ENCODE peak calls at places on chromosome 15, in ten cellular contexts. X is lung microvascular endothelial cell; K is A549; R is cardiac muscle cell; N is AG04450; M is NCI-H446; C is AG20443; Z is effector memory CD8-positive, alpha-beta T cell; I is HS-5; J is Kasumi-1. H is an unnamed sample.

GRCh38 chr15:64930019-64930652 is 18.4 kb downstream of the ANKDD1A start:
- DNase-seq in R (no peak), K (no peak), J (no peak), C (peak), N (no peak), X (no peak), I (no peak), M (no peak), Z (no peak), H (no peak)

GRCh38 chr15:73955851-73956250 is 29.6 kb downstream of the LOXL1 start:
- DNase-seq in N (no peak), C (no peak), Z (no peak), I (no peak), K (no peak), J (no peak), R (no peak), M (no peak), X (no peak), H (no peak)

GRCh38 chr15:24756101-24756500 is 80.5 kb downstream of the NPAP1 start:
- DNase-seq in I (no peak), N (no peak), K (no peak), Z (no peak), M (no peak), C (no peak), X (no peak), R (no peak), J (no peak), H (no peak)

GRCh38 chr15:68992696-68993095 is 21.8 kb upstream of the NOX5 start:
- DNase-seq in K (no peak), I (no peak), J (no peak), M (no peak), N (no peak), X (no peak), Z (no peak), R (no peak), C (no peak), H (no peak)

GRCh38 chr15:40310001-40310959 is 2.5 kb upstream of the PLCB2 start:
- DNase-seq in Z (peak), C (peak), M (peak), R (peak), K (peak), X (peak), N (no peak), J (peak), I (no peak), H (peak)

GRCh38 chr15:60362318-60363023 is 35.3 kb downstream of the ANXA2 start:
- DNase-seq in R (no peak), C (peak), I (peak), K (peak), X (peak), N (peak), Z (no peak), J (no peak), M (no peak), H (no peak)

GRCh38 chr15:28887344-28888174 is 1.8 kb downstream of the APBA2 start:
- DNase-seq in Z (no peak), M (peak), X (no peak), J (no peak), I (no peak), R (no peak), K (no peak), C (no peak), N (no peak), H (no peak)

GRCh38 chr15:40137011-40137906 is 23.6 kb upstream of the BUB1B start:
- DNase-seq in N (no peak), R (peak), I (no peak), J (no peak), Z (no peak), C (no peak), X (no peak), M (no peak), K (no peak), H (no peak)

GRCh38 chr15:77187751-77188464 is 117.0 kb upstream of the TSPAN3 start:
- DNase-seq in M (no peak), N (no peak), R (no peak), C (peak), J (peak), K (no peak), X (peak), Z (no peak), I (peak), H (no peak)

GRCh38 chr15:90004671-90005070 is 3.5 kb downstream of the ZNF710 start:
- DNase-seq in Z (no peak), X (peak), N (peak), R (no peak), M (no peak), C (peak), I (peak), J (peak), K (peak), H (no peak)

GRCh38 chr15:26013946-26014345 is 150.8 kb upstream of the ATP10A start:
- DNase-seq in M (no peak), K (no peak), R (no peak), X (no peak), J (no peak), N (no peak), C (peak), Z (no peak), I (no peak), H (no peak)

GRCh38 chr15:57857871-57858270 is 151.4 kb downstream of the POLR2M start:
- DNase-seq in X (no peak), C (no peak), Z (no peak), R (no peak), I (no peak), J (no peak), K (no peak), M (no peak), N (no peak), H (no peak)

GRCh38 chr15:34790121-34790520 is 5.2 kb downstream of the ACTC1 start:
- DNase-seq in Z (no peak), X (no peak), J (no peak), N (no peak), M (no peak), I (no peak), K (no peak), R (peak), C (no peak), H (no peak)

GRCh38 chr15:96358795-96359190 is 28.3 kb downstream of the NR2F2 start:
- DNase-seq in C (no peak), I (no peak), Z (no peak), M (no peak), X (no peak), K (no peak), N (no peak), R (no peak), J (no peak), H (no peak)

GRCh38 chr15:101648356-101648755 is 3.8 kb downstream of the TM2D3 start:
- DNase-seq in X (no peak), M (no peak), I (no peak), J (no peak), N (no peak), C (no peak), K (no peak), Z (no peak), R (no peak), H (no peak)

GRCh38 chr15:74041311-74041756 is 41.0 kb downstream of the GOLGA6A start:
- DNase-seq in K (no peak), Z (no peak), R (no peak), M (no peak), I (no peak), C (peak), N (no peak), X (no peak), J (no peak), H (no peak)

GRCh38 chr15:65336767-65337435 is 32.4 kb downstream of the RNU5B-1 start:
- DNase-seq in I (no peak), N (no peak), Z (no peak), K (no peak), C (no peak), X (no peak), M (no peak), R (no peak), J (no peak), H (no peak)

GRCh38 chr15:52171807-52172206 is 19.4 kb downstream of the GNB5 start:
- DNase-seq in C (no peak), I (no peak), Z (no peak), X (no peak), J (no peak), M (no peak), R (no peak), N (no peak), K (no peak), H (no peak)

GRCh38 chr15:68220489-68220888 is 9.0 kb downstream of the CLN6 start:
- DNase-seq in N (no peak), R (no peak), Z (no peak), X (no peak), M (no peak), K (no peak), J (no peak), I (no peak), C (no peak), H (no peak)

GRCh38 chr15:61639491-61639890 is 410.4 kb upstream of the RORA start:
- DNase-seq in J (no peak), N (no peak), I (no peak), M (no peak), K (no peak), R (peak), C (no peak), X (no peak), Z (no peak), H (no peak)

GRCh38 chr15:33197636-33198035 is 3.1 kb upstream of the FMN1 start:
- DNase-seq in M (no peak), N (no peak), J (no peak), R (no peak), C (no peak), X (no peak), I (no peak), Z (no peak), K (no peak), H (no peak)

GRCh38 chr15:98794754-98795153 is 146.4 kb downstream of the IGF1R start:
- DNase-seq in I (no peak), X (no peak), C (no peak), J (no peak), R (no peak), M (no peak), Z (no peak), N (peak), K (peak), H (no peak)

GRCh38 chr15:88433046-88433685 is 34.0 kb downstream of the MRPL46 start:
- DNase-seq in N (no peak), Z (no peak), R (no peak), X (no peak), K (no peak), M (no peak), J (no peak), C (no peak), I (no peak), H (no peak)

GRCh38 chr15:101011582-101011981 is 92.4 kb downstream of the LRRK1 start:
- DNase-seq in N (no peak), K (no peak), R (no peak), J (no peak), X (no peak), I (no peak), C (no peak), M (no peak), Z (no peak), H (no peak)

GRCh38 chr15:31869640-31870335 is 160.5 kb upstream of the CHRNA7 start:
- DNase-seq in M (peak), X (no peak), I (no peak), J (no peak), K (no peak), C (peak), N (no peak), R (no peak), Z (no peak), H (no peak)

GRCh38 chr15:99058421-99058870 is 46.4 kb upstream of the SYNM start:
- DNase-seq in I (no peak), M (no peak), C (no peak), R (no peak), J (no peak), K (no peak), Z (no peak), N (no peak), X (no peak), H (no peak)

H was measured in HuH-7.5.